ENCODE peak calls at places on chromosomes 6 and 20, in five cellular contexts. Q is HL-60; U is brain microvascular endothelial cell; F is CD8-positive, alpha-beta T cell; E is fibroblast of lung. X is an unnamed sample.

GRCh38 chr6:136347847-136348246 is 58.2 kb upstream of the BCLAF1 start:
- DNase-seq in Q (peak), U (no peak), F (no peak), E (no peak), X (no peak)

GRCh38 chr20:31713312-31714049 is 9.2 kb downstream of the BCL2L1 start:
- DNase-seq in Q (no peak), U (peak), F (no peak), E (peak), X (peak)

GRCh38 chr20:17943343-17943742 is 25.3 kb downstream of the SNX5 start:
- DNase-seq in Q (no peak), U (no peak), F (no peak), E (no peak), X (no peak)

GRCh38 chr6:144912474-144912873 is 627.3 kb downstream of the UTRN start:
- DNase-seq in Q (no peak), U (peak), F (no peak), E (peak), X (peak)

GRCh38 chr6:142500265-142500786 is 198.5 kb downstream of the ADGRG6 start:
- DNase-seq in Q (no peak), U (no peak), F (no peak), E (peak), X (no peak)

GRCh38 chr6:163837681-163838431 is 423.3 kb downstream of the QKI start:
- DNase-seq in Q (no peak), U (no peak), F (no peak), E (peak), X (no peak)

GRCh38 chr20:62439218-62439617 is 11.9 kb upstream of the RBBP8NL start:
- DNase-seq in Q (peak), U (no peak), F (no peak), E (no peak), X (no peak)

GRCh38 chr6:44386929-44387345 is 569 bp upstream of the CDC5L start:
- DNase-seq in Q (no peak), U (peak), F (no peak), E (peak), X (peak)

GRCh38 chr6:38508894-38509293 is 130.8 kb downstream of the BTBD9 start:
- DNase-seq in Q (peak), U (peak), F (no peak), E (peak), X (peak)

GRCh38 chr20:51712501-51713212 is 55.5 kb downstream of the ATP9A start:
- DNase-seq in Q (no peak), U (peak), F (no peak), E (peak), X (no peak)

GRCh38 chr6:138590796-138591709 is 91.8 kb upstream of the NHSL1 start:
- DNase-seq in Q (peak), U (peak), F (peak), E (peak), X (peak)

DNA sequence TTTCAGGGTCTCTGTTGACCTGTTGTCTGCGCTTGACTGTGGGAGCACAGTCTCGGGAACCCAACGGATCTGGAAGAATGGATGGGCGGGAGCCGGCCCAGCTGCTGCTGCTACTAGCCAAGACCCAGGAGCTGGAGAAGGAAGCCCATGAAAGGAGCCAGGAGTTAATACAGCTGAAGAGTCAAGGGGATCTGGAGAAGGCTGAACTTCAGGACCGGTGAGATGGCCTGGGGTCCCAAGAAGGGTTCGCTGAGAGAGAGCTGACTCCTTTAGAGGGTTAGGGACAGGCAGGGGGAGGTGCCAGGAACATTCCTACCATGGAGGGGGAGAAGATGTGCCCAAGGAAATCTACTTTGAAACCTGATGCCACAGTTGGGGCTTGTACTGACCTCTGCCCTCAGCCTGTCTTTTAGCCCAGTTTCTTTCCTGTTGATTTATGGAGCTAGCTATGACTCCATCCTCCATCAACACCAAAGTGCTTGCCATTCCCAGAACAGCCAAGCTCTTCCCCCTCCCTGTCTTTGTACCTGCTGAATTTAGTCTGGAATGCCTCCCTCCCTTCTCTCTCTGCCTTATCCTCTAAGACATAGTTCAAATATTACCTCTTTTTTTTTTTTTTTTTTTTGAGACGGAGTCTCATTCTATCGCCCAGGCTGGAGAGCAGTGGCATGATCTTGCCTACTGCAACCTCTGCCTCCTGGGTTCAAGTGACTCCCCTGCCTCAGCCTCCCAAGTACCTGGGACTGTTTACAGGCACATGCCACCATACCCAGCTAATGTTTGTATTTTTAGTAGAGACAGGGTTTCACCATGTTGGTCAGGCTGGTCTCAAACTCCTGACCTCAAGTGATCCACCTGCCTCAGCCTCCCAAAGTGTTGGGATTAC is 12.2 kb downstream of the CEP250 start:
- DNase-seq in Q (no peak), U (peak), F (no peak), E (peak), X (no peak)
- H3K27ac ChIP-seq in Q (no peak), U (no peak), F (no peak), E (no peak), X (peak)

DNA sequence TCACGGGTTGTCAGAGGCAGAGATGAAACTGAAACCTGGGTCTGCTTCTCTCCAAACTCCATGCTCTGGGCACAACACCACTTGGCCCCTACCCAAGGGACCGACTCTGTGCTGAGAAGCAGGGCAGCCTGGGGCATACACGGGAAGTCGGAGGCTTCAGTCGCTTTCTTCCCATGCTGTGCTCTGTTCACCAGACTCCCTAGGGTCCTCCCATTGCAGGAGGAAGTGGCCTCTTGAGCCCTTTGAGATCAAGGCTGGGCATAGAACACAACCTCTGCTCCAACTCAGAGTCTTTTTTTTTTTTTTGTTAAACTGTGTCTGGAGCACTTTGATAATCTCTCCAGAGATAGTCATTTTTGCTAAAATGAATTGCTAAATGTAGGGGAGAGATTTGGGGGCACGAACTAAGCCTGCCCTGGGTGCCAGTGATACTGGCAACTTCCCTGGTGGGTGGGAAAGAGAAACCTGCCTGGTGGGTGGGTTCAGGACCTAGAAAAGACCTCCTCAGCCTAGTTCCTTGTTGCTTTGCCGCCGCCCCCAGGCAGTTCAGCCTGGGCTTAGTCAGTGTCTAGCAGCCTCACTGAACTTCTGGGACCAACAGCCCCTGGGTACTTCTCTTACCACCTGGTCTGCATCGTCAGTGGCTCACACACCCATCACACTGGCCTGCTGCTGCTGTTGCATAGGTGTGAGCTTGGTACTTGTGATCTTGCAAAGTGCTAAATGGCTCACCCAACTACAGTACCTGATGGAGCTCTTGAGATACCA is 62.0 kb downstream of the PPP1R14C start:
- DNase-seq in Q (no peak), U (no peak), F (no peak), E (no peak), X (no peak)
- H3K4me3 ChIP-seq in Q (no peak), U (no peak), F (no peak), E (no peak), X (no peak)

DNA sequence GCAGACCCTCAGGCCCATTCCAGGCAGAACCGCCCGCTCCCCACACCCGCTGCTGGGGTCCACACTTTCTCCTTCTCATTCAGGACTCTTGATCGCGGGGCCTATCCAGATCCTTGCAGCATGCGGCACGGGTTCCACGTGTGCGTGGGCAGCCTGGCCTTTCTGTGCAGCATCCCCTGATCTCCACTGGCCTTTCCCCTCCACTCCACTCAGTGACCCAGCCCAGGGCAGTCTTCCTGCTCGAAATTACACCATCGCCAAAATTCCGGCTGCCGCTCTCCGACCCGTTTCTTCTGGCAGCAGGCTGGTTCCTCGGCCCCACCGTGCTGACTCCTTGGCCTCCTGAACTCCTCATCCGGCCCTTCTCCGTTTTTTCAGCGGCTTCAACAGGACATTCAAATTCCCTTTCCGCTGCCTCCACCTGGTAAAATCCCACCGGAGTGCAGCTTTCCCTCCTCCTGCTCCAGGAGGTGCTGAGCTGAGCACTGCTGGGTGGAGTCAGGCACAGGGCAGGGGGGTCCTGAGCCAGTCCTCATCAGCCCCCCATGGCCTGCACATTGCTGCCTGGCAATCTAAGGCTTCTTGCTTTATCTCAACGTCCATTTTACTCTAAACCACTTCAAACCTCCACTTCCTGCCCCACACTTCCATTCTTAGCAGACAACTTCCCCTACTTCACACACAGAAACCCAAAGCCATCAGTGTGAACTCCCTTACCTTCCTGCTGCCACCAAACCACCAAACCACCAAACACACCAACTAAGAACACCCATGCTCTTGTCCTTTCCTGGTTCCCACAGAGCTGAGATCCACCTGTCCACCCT is 9.0 kb downstream of the SFT2D1 start:
- DNase-seq in Q (no peak), U (no peak), F (no peak), E (no peak), X (no peak)
- H3K27ac ChIP-seq in Q (peak), U (no peak), F (no peak), E (no peak), X (no peak)

DNA sequence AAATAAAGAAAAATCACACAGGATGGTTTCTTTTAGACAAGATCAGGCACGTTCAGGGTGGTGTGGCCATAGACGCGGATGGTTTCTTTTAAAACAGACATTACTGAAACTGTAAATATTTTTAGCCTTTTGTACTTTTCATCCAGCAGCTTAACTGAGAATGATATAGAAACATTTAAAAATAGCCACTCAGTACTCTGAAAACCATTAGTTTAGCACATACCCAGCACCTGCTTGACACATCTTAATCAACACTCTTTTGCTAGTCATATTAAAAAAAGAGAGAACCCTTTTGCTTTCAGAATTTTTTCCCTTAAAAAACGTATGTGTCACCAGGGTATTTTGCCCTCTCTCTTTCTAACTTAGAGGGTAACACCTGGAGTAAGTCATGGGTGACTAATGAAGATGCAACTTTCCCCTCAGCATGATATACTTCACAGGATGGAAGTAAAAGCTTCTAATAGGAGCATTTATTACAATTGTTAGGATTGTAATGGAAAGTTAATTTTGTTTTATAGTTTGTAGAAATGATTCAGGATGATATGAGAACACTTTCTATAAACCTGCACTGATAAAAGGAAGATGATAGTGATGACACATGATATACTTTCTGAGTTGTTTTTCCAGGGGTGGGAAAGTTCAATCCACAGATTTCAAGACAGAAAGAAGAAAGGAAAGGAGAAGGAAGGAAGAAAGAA is 45.2 kb downstream of the BACH2 start:
- DNase-seq in Q (no peak), U (no peak), F (no peak), E (peak), X (no peak)
- H3K4me3 ChIP-seq in Q (no peak), U (no peak), F (no peak), E (no peak), X (no peak)

DNA sequence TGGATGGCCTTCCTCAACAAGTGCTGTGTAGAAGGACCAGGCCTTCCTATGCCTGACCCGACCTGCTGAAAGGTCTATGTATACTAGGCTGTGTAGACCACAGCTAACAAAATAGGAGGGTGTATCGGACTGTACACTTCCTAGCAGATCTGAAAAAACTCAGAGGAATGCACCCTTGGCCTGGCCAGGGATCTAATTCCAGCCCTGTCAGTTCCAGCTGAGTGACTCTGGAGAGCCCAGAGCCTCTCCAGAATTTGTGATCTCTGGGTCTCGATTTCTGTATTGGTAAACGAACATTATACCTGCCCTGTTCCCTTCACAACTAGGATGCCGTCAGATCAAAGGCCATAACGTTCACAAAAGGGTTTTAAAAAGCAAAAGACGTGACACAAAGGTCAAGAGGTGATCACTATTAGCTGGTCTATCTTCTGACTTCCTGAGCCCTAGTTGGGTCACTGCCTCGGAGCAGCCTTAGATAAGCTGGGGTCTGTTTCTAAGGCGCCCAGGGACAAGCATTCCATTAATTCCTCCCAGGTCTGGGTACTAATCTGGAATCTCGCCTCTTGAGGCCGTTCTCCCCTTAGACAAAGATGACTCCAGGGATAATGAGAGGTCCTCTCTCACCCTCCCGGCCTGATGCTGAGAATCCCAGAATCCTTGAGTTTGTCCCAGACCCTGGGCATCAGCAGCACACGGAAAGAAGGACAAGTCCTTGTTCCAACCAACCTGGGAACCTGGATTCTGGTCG is 13.9 kb downstream of the MTCH1 start:
- DNase-seq in Q (no peak), U (no peak), F (no peak), E (no peak), X (no peak)
- H3K27ac ChIP-seq in Q (no peak), U (no peak), F (no peak), E (no peak), X (no peak)

GRCh38 chr6:157841211-157841840 is 18.3 kb downstream of the SNX9 start:
- DNase-seq in Q (no peak), U (no peak), F (no peak), E (peak), X (no peak)

GRCh38 chr6:157840261-157840660 is 17.2 kb downstream of the SNX9 start:
- DNase-seq in Q (no peak), U (no peak), F (no peak), E (no peak), X (no peak)

GRCh38 chr6:157839606-157840005 is 16.6 kb downstream of the SNX9 start:
- DNase-seq in Q (no peak), U (no peak), F (no peak), E (no peak), X (no peak)

GRCh38 chr6:157842213-157842612 is 19.2 kb downstream of the SNX9 start:
- DNase-seq in Q (no peak), U (no peak), F (no peak), E (no peak), X (no peak)

GRCh38 chr6:157840776-157841175 is 17.7 kb downstream of the SNX9 start:
- DNase-seq in Q (no peak), U (peak), F (no peak), E (peak), X (peak)
- H3K4me3 ChIP-seq in Q (no peak), U (no peak), F (no peak), E (no peak), X (peak)

DNA sequence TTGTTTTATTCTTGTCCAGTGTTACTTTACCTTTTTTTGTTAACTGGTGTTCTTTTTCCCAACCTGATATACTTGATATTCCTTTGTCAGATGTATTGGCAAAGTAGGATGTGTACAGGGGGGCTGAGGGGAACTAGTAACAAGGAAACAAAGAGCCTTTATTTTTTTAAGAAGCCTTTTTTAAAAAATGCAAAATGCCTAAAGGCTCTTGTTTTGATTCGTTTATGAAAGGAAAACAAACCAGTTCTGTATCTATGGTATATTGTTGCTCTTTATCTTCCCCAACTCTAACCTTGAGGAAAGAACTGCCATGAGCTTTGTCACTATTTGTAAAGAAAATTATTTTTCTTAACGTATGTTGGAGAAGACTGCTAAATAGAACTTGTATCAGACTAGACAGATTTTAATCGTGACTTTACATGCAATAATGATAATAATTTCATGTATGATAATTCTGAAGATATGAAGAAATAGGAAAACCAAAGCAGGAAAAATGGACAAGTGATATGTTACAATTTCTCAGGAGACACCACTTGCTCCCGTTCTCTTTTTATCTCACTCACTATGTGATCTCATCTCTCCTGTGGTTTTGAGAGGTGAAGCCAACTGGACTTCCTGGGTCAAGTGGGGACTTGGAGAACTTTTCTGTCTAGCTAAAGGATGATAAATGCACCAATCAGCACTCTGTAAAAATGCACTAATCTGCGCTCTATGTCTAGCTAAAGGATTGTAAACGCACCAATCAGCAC is 22.7 kb downstream of the COL19A1 start:
- DNase-seq in Q (no peak), U (no peak), F (no peak), E (no peak), X (no peak)
- H3K27ac ChIP-seq in Q (no peak), U (no peak), F (no peak), E (no peak), X (no peak)

DNA sequence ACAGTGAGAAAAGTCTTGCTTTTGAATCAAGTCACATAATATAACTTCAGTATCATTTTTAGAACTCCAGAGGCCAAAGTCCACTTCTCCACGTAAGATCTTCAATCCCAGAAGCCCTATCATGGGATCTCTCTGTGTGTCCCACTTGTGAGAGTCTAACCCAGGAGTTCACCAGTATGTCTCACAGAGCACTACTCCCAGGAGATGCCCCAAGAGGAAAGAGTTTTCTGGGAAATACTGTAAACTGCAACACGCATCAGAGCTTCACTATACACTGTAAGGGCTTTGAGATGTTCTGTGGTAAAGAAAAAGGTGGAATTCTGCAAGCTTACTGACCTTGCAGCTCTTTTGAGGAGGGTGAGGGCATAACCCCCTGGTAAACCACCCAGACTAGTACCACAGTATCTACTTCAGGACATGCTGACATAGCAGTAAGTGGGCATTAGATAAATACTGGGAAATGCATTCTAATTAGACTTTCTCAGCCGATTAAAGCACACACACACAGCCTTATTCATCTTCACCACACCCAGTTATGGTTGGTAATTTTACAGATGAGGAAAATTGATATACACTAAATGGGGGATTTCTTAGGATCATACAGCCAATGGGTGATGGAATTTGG is 12.3 kb downstream of the DCBLD1 start:
- DNase-seq in Q (no peak), U (no peak), F (no peak), E (no peak), X (no peak)
- H3K4me3 ChIP-seq in Q (no peak), U (no peak), F (no peak), E (no peak), X (no peak)

X was measured in AG04450.